ENCODE peak calls at places on chromosomes 13 and 19, in six cellular contexts. H is psoas muscle, M is tibial artery, N is suprapubic skin, L is adrenal gland, X is body of pancreas. C is an unnamed sample.

GRCh38 chr19:281156-281853 is 9.9 kb downstream of the PLPP2 start:
- DNase-seq in L (no peak), H (no peak), X (no peak), N (no peak), M (no peak), C (no peak)

GRCh38 chr13:58018865-58019264 is 387.3 kb downstream of the PCDH17 start:
- DNase-seq in M (no peak), H (no peak), X (no peak), N (no peak), L (no peak), C (no peak)

GRCh38 chr19:12237143-12237839 is 57.4 kb downstream of the ZNF44 start:
- DNase-seq in H (no peak), L (no peak), N (no peak), M (no peak), X (no peak), C (no peak)

GRCh38 chr13:23319915-23320224 is 113.6 kb downstream of the SACS start:
- DNase-seq in N (no peak), M (no peak), H (no peak), X (no peak), L (no peak), C (no peak)

GRCh38 chr19:15488489-15489226 is 9.4 kb upstream of the PGLYRP2 start:
- DNase-seq in H (peak), N (no peak), L (no peak), M (no peak), X (no peak), C (peak)

GRCh38 chr13:48833412-48833811 is 142.3 kb upstream of the FNDC3A start:
- DNase-seq in X (no peak), H (no peak), L (no peak), M (no peak), N (no peak), C (no peak)

GRCh38 chr13:113187905-113188595 is 20.4 kb downstream of the PCID2 start:
- DNase-seq in N (no peak), H (no peak), M (no peak), X (no peak), L (no peak), C (no peak)

GRCh38 chr13:50129923-50130685 is 114.9 kb downstream of the KCNRG start:
- DNase-seq in L (peak), M (peak), H (peak), N (no peak), X (peak), C (peak)

GRCh38 chr13:67416047-67416925 is 186.2 kb upstream of the PCDH9 start:
- DNase-seq in L (no peak), H (no peak), M (no peak), X (no peak), N (no peak), C (no peak)

GRCh38 chr19:48458016-48458415 is 2.6 kb downstream of the KCNJ14 start:
- DNase-seq in N (no peak), X (no peak), M (no peak), H (no peak), L (no peak), C (no peak)

GRCh38 chr19:13082192-13083007 is 20.3 kb downstream of the LYL1 start:
- DNase-seq in L (no peak), N (no peak), M (peak), H (no peak), X (no peak), C (no peak)

GRCh38 chr19:13978306-13978705 is 26.0 kb downstream of the DCAF15 start:
- DNase-seq in X (peak), H (peak), N (peak), M (peak), L (peak), C (peak)

GRCh38 chr13:114110091-114110829 is 22.2 kb downstream of the RASA3 start:
- DNase-seq in L (peak), N (no peak), H (peak), X (peak), M (peak), C (no peak)

GRCh38 chr19:48342841-48343540 is 17.6 kb downstream of the EMP3 start:
- DNase-seq in X (no peak), N (no peak), L (no peak), M (no peak), H (no peak), C (no peak)

GRCh38 chr19:8210660-8211101 is 1.5 kb downstream of the CERS4 start:
- DNase-seq in X (no peak), N (no peak), H (no peak), L (no peak), M (no peak), C (no peak)

GRCh38 chr13:24165746-24166145 is 5.2 kb downstream of the SPATA13 start:
- DNase-seq in X (no peak), L (no peak), N (no peak), H (no peak), M (no peak), C (no peak)

GRCh38 chr13:20676213-20676612 is 27.3 kb upstream of the IL17D start:
- DNase-seq in L (no peak), M (no peak), X (no peak), N (no peak), H (no peak), C (no peak)

GRCh38 chr19:5048727-5049553 is 80.0 kb downstream of the KDM4B start:
- DNase-seq in H (peak), L (peak), X (no peak), M (peak), N (no peak), C (no peak)

GRCh38 chr19:50791594-50792245 is 1.5 kb downstream of the ACP4 start:
- DNase-seq in M (no peak), H (no peak), N (no peak), X (no peak), L (no peak), C (no peak)

GRCh38 chr19:50790898-50791562 is 815 bp downstream of the ACP4 start:
- DNase-seq in X (no peak), L (no peak), M (no peak), H (no peak), N (no peak), C (no peak)

GRCh38 chr19:50792852-50793250 is 2.6 kb downstream of the ACP4 start:
- DNase-seq in L (no peak), M (no peak), X (no peak), H (no peak), N (no peak), C (no peak)

GRCh38 chr19:50792246-50792851 is 2.1 kb downstream of the ACP4 start:
- DNase-seq in M (no peak), H (no peak), N (no peak), X (no peak), L (no peak), C (no peak)

GRCh38 chr19:50790365-50790825 is at the start of gene ACP4:
- DNase-seq in H (no peak), N (no peak), X (no peak), M (no peak), L (no peak), C (no peak)
- H3K27ac ChIP-seq in H (no peak), N (no peak), X (no peak), M (no peak), L (no peak), C (no peak)

GRCh38 chr19:44164673-44165512 is at the start of gene ZNF226:
- DNase-seq in X (peak), H (peak), N (peak), L (peak), M (peak), C (peak)

GRCh38 chr19:44163789-44164188 is 1.1 kb upstream of the ZNF226 start:
- DNase-seq in H (no peak), L (no peak), X (no peak), N (no peak), M (no peak), C (no peak)

DNA sequence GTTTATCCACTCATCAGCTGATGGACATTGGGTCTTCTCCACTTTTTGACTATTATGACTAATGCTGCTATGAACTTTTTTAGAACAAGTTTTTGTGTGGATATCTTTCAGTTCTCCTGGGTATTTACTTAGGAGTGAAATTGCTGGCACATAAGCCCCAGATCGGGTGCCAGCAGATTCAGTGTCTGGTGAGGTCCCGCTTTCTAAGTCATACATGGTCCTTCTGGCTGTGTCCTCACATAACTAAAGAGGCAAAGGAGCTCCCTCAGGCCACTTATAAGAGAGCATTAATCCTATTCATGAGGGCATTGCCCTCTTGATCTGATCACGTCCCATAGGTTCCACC is 600 bp upstream of the ZNF226 start:
- DNase-seq in M (no peak), L (no peak), X (no peak), H (no peak), N (no peak), C (no peak)
- H3K27ac ChIP-seq in M (peak), L (no peak), X (peak), H (peak), N (no peak), C (peak)

GRCh38 chr19:3575260-3575741 is 2.6 kb downstream of the HMG20B start:
- DNase-seq in M (no peak), N (no peak), H (no peak), X (no peak), L (no peak), C (no peak)
- H3K27ac ChIP-seq in M (no peak), N (no peak), H (no peak), X (no peak), L (no peak), C (no peak)

DNA sequence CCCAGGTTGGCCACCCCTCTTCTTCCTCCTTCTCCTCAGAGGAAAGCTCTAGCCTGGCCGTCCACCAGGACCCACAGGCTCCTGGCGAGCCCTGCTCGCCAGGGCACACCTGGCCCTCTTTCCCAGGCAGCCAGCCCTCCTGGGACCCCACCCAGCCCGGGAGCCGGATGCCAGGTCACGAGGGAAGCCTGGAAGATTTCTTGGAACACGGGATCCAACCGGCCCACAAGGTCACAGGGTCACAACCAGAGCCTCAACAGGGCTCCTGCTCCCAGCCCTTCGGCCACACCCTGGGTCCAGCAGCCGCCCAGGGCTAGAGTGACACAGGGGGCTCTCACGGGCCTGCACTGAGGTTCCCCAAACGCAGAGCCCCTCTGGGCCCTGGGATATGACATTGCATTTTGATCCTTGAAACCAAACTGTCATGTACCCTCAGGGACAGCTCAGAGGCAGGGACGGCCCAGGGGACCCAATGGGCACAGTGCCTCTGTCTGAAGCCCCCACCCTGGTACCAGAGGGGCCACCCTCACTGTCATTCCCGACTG is 5.5 kb downstream of the MKNK2 start:
- DNase-seq in H (peak), N (peak), X (peak), M (no peak), L (no peak), C (no peak)
- H3K27ac ChIP-seq in H (peak), N (peak), X (peak), M (peak), L (peak), C (peak)

GRCh38 chr19:6587093-6587820 is 3.7 kb downstream of the CD70 start:
- DNase-seq in H (no peak), N (no peak), L (no peak), M (no peak), X (no peak), C (no peak)

GRCh38 chr19:6587998-6588507 is 2.9 kb downstream of the CD70 start:
- DNase-seq in N (no peak), M (no peak), H (no peak), L (no peak), X (no peak), C (no peak)

GRCh38 chr19:6589711-6590457 is 1.1 kb downstream of the CD70 start:
- DNase-seq in L (no peak), N (no peak), H (no peak), X (no peak), M (no peak), C (no peak)

GRCh38 chr19:6590458-6591319 is at the start of gene CD70:
- DNase-seq in L (no peak), M (no peak), X (no peak), N (no peak), H (peak), C (no peak)

GRCh38 chr19:6588508-6589345 is 2.2 kb downstream of the CD70 start:
- DNase-seq in N (no peak), X (no peak), M (no peak), H (no peak), L (no peak), C (no peak)
- H3K27ac ChIP-seq in N (no peak), X (no peak), M (no peak), H (no peak), L (no peak), C (no peak)

DNA sequence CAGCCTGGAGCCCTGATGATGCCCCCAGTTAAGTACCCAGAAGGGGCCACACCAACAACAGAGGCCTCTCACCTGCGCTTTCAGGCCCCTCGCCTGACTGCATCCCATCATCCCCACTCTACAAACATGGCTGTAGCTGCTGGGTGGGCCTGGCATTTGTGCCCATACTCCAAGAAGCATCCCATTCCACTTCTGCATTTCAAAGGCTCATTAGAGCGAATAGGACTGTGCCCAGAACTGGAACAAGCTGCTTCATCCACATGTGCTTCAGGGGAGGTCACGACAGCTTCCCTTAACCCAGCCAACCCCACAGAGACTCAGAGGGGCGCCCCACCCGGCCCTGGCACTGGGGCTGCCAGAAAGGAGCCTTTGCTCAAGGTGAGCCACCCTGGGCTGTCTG is 156.9 kb downstream of the SIPA1L3 start:
- DNase-seq in X (no peak), M (no peak), H (no peak), N (no peak), L (no peak), C (no peak)
- H3K27ac ChIP-seq in X (no peak), M (no peak), H (no peak), N (no peak), L (no peak), C (no peak)

DNA sequence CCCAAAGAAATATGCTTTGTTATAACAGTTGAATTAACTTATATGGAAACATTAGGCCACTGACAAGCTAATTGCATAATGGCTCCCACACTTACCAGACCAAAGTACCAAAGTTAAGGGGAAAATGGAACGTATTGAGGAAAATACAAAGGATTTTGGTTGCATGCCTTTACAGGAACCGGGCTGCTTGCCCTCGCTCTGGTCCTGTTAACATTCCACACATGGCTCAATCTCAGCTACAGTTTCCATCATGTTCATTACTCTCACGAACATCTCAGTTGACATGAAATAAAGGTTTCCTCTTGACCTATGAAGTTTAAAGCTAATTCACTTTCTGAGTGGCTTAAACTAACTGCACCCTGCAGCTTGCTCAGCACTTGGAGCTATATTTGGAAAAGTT is 220.7 kb upstream of the RXFP2 start:
- DNase-seq in L (no peak), X (no peak), M (no peak), H (no peak), N (no peak), C (no peak)
- H3K27ac ChIP-seq in L (no peak), X (no peak), M (no peak), H (no peak), N (no peak), C (no peak)

DNA sequence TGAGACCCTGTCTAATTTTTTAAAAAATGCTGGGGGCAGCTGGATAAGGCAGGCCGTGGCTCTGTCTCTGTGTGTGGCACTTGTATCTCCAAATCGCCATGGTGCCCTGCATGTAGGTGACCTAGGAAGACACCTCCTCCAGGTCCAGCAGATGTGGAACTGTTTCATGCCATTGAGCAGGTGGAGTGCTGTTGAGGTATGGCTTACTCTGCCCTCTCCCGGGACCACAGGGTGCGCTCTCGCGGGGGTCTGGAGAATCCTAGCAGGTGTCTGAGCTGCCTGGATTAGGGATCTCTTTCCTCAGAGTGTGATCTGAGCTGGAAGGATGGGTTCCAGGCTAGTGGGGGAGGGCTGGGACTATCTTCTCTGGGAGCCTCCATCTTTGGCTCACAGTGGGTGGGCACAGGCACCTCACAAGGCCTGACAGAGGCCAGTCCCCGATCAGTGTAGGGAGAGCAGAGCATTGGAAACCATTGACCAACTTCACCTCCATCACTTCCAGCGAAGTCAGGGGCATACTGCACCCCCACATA is 67.7 kb upstream of the TM9SF2 start:
- DNase-seq in M (no peak), L (no peak), X (no peak), H (no peak), N (no peak), C (no peak)
- H3K27ac ChIP-seq in M (no peak), L (no peak), X (no peak), H (no peak), N (no peak), C (no peak)